ENCODE peak calls at places on chromosomes 2 and 18, in six cellular contexts. Q is cardiac muscle cell, X is GM23248, A is spleen, M is lower lobe of right lung, B is IMR-90. L is an unnamed sample.
A peak's percentile ranks its signal among the peaks of the same experiment; 100 is the strongest.

GRCh38 chr2:205887637-205888036 is 198.3 kb downstream of the INO80D start:
- DNase-seq in Q (no peak), X (no peak), A (no peak), M (no peak), B (no peak), L (no peak)

GRCh38 chr2:132255714-132256113 is 94.0 kb upstream of the ANKRD30BL start:
- DNase-seq in Q (no peak), X (no peak), A (peak; percentile 40), M (no peak), B (no peak), L (no peak)

GRCh38 chr2:70450641-70451250 is 102.9 kb downstream of the TGFA start:
- DNase-seq in Q (no peak), X (no peak), A (no peak), M (no peak), B (no peak), L (no peak)

GRCh38 chr2:127408807-127409099 is 9.5 kb upstream of the PROC start:
- DNase-seq in Q (no peak), X (no peak), A (no peak), M (no peak), B (no peak), L (no peak)

GRCh38 chr2:109180786-109181185 is 51.8 kb downstream of the SH3RF3 start:
- DNase-seq in Q (no peak), X (no peak), A (no peak), M (no peak), B (peak; percentile 73), L (no peak)

GRCh38 chr18:32552421-32553030 is 81.8 kb upstream of the GAREM1 start:
- DNase-seq in Q (peak; percentile 73), X (peak; percentile 72), A (no peak), M (no peak), B (peak; percentile 69), L (peak; percentile 53)

GRCh38 chr2:38109732-38110181 is 33.8 kb upstream of the CYP1B1 start:
- DNase-seq in Q (no peak), X (peak; percentile 63), A (no peak), M (no peak), B (no peak), L (no peak)

GRCh38 chr2:118535171-118535817 is 312.2 kb downstream of the EN1 start:
- DNase-seq in Q (no peak), X (no peak), A (no peak), M (no peak), B (no peak), L (no peak)

GRCh38 chr2:116669782-116670181 is 1144.7 kb upstream of the DDX18 start:
- DNase-seq in Q (no peak), X (no peak), A (no peak), M (no peak), B (no peak), L (no peak)

GRCh38 chr2:54497738-54498680 is 41.9 kb downstream of the SPTBN1 start:
- DNase-seq in Q (peak; percentile 30), X (peak; percentile 58), A (no peak), M (no peak), B (peak; percentile 23), L (no peak)

GRCh38 chr2:11026286-11026921 is 114.7 kb downstream of the KCNF1 start:
- DNase-seq in Q (no peak), X (no peak), A (no peak), M (no peak), B (no peak), L (no peak)

GRCh38 chr2:238143239-238143951 is 4.9 kb downstream of the KLHL30 start:
- DNase-seq in Q (no peak), X (peak; percentile 89), A (no peak), M (no peak), B (peak; percentile 47), L (no peak)

GRCh38 chr2:129903586-129904425 is 75.7 kb upstream of the RAB6C start:
- DNase-seq in Q (no peak), X (no peak), A (no peak), M (no peak), B (no peak), L (no peak)

GRCh38 chr2:86000131-86000937 is 105.4 kb downstream of the POLR1A start:
- DNase-seq in Q (no peak), X (peak; percentile 54), A (peak; percentile 50), M (no peak), B (no peak), L (no peak)

GRCh38 chr2:86001326-86001725 is 104.4 kb downstream of the POLR1A start:
- DNase-seq in Q (no peak), X (no peak), A (peak; percentile 23), M (no peak), B (no peak), L (no peak)

GRCh38 chr2:86002375-86002774 is 103.3 kb downstream of the POLR1A start:
- DNase-seq in Q (no peak), X (no peak), A (peak; percentile 16), M (no peak), B (no peak), L (no peak)

GRCh38 chr2:85999131-85999831 is 106.4 kb downstream of the POLR1A start:
- DNase-seq in Q (no peak), X (peak; percentile 65), A (peak; percentile 77), M (no peak), B (peak; percentile 49), L (no peak)

GRCh38 chr2:86000938-86001312 is 104.8 kb downstream of the POLR1A start:
- DNase-seq in Q (peak; percentile 13), X (peak; percentile 13), A (peak; percentile 19), M (no peak), B (no peak), L (no peak)
- H3K4me3 ChIP-seq in Q (no peak overlapping the region), X (no peak overlapping the region), A (no peak overlapping the region), M (no peak overlapping the region), B (no peak overlapping the region), L (no peak overlapping the region)

GRCh38 chr2:174335605-174336402 is 1.1 kb downstream of the SP9 start:
- DNase-seq in Q (no peak), X (peak; percentile 66), A (no peak), M (no peak), B (no peak), L (no peak)

GRCh38 chr2:174334781-174335604 is at the start of gene SP9:
- DNase-seq in Q (peak; percentile 88), X (peak; percentile 77), A (no peak), M (no peak), B (peak; percentile 46), L (no peak)

GRCh38 chr2:174338155-174338495 is 3.4 kb downstream of the SP9 start:
- DNase-seq in Q (no peak), X (no peak), A (no peak), M (no peak), B (no peak), L (no peak)

GRCh38 chr2:174337337-174338154 is 2.8 kb downstream of the SP9 start:
- DNase-seq in Q (peak; percentile 70), X (no peak), A (peak; percentile 79), M (no peak), B (no peak), L (peak; percentile 50)

GRCh38 chr2:174336403-174337336 is 1.9 kb downstream of the SP9 start:
- DNase-seq in Q (peak; percentile 79), X (no peak), A (peak; percentile 91), M (peak; percentile 56), B (no peak), L (no peak)
- H3K27me3 ChIP-seq in Q (peaks cover 100% of the 10 kb centered on the region), X (peaks cover 34% of the 10 kb centered on the region), A (peaks cover 100% of the 10 kb centered on the region), M (peaks cover 99% of the 10 kb centered on the region), B (peaks cover 87% of the 10 kb centered on the region), L (peaks cover 88% of the 10 kb centered on the region)

GRCh38 chr2:241015439-241015838 is 17.0 kb downstream of the SNED1 start:
- DNase-seq in Q (no peak), X (no peak), A (no peak), M (no peak), B (no peak), L (no peak)

GRCh38 chr2:241014224-241014623 is 15.8 kb downstream of the SNED1 start:
- DNase-seq in Q (no peak), X (no peak), A (no peak), M (no peak), B (no peak), L (no peak)

GRCh38 chr2:241017228-241017940 is 19.0 kb downstream of the SNED1 start:
- DNase-seq in Q (no peak), X (no peak), A (no peak), M (no peak), B (no peak), L (no peak)

GRCh38 chr2:241011751-241012510 is 13.5 kb downstream of the SNED1 start:
- DNase-seq in Q (no peak), X (no peak), A (peak; percentile 58), M (peak; percentile 34), B (no peak), L (no peak)

DNA sequence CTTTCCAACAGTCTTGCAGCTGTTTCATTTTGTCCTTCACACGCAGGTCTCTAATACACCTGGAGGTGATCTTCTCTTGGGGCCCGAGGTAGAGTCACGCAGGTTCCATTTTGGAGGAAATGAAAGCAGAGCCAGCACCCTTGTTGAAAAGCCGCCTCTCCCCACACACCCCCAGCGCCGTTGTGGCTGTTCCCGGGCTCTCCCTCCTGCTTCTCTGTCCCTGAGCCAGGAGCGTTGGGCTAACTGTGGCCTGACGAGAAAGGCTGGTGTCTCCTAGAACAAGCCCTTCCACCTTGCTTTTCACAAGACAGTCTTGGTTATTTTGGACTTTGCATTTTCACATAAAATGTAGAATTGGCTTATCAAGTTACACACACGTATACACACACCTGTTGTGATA is 16.3 kb downstream of the SNED1 start:
- DNase-seq in Q (no peak), X (no peak), A (peak; percentile 69), M (no peak), B (no peak), L (no peak)
- H3K4me3 ChIP-seq in Q (no peak overlapping the region), X (no peak overlapping the region), A (no peak overlapping the region), M (no peak overlapping the region), B (no peak overlapping the region), L (no peak overlapping the region)

DNA sequence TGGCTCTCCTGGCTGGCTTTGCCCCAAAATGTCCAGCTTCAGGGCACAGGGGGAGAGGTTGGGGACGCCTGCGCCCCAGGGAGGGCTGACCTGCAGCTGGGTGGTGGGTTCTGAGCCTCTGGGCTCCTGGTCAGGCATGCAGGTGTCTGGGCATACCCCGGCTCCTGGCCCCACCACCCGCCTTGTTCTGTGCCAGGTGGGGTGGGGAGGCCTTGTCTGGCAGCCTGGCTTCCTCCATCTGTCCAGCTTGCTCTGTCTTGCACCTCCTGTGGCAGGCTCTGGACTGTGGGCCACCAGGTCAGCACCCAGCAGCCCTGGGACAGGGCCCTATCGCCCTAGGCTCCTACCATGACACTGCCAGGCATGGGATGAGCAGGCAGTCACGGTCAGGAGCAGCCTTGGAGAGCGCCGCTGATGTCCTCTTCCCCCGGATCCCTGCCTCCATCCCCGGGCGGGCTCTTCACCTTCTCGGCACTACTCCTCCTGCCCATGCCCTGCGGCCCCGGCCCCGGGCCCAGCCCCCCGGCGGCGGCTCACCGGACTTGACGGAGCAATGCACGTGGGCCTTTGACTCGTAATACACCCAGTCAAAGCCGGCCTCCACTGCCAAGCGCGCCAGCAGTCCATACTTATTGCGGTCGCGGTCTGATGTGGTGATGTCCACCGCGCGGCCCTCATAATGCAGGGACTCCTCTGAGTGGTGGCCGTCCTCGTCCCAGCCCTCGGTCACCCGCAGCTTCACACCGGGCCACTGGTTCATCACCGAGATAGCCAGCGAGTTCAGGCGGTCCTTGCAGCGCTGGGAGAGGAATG is 3.6 kb downstream of the IHH start:
- DNase-seq in Q (no peak), X (peak; percentile 39), A (peak; percentile 67), M (no peak), B (no peak), L (no peak)
- H3K27me3 ChIP-seq in Q (peaks cover 99% of the 10 kb centered on the region), X (peaks cover 62% of the 10 kb centered on the region), A (peaks cover 77% of the 10 kb centered on the region), M (peaks cover 51% of the 10 kb centered on the region), B (peaks cover 92% of the 10 kb centered on the region), L (peaks cover 35% of the 10 kb centered on the region)

DNA sequence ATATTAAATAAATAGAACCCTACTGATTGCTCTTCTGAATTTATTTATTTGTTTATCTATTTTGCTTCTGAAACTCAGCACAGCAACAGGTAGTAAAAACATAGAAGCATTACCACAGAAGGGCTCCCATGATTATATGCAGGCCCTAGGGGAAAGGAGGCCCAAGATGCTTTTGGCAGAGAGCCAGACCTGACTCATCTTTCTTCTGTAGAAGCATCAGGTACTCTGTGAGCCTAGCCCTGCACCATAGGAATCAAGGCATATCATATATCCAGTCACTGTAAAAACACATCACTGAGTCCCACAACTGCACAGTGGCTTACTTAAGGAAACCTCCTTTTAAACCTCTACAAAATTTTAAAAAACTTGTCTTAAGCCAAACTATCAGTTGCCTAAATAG is 1.8 kb downstream of the SCN9A start:
- DNase-seq in Q (peak; percentile 25), X (peak; percentile 59), A (no peak), M (no peak), B (peak; percentile 95), L (no peak)
- H3K4me3 ChIP-seq in Q (no peak overlapping the region), X (no peak overlapping the region), A (no peak overlapping the region), M (no peak overlapping the region), B (peak overlapping the region; percentile 0), L (no peak overlapping the region)

L was measured in CD8-positive, alpha-beta memory T cell.